ENCODE peak calls at places on chromosomes 16 and 17, in five cellular contexts. One of them, this sample, is unnamed.

GRCh38 chr17:77375917-77376651 is 235.3 kb downstream of the SEC14L1 start:
- DNase-seq in left ventricle myocardium superior: peak; percentile 41
- DNase-seq in NCI-H446 treated with DMSO at 0.1 percent for 48 hours: no peak
- DNase-seq in stimulated activated naive CD8-positive, alpha-beta T cell treated with anti-CD3 and anti-CD28 coated beads, Interleukin-15, Interleukin-2, amounts not matched to agents 100 U/mL and 50 U/mL, for 24 hours: peak; percentile 82
- DNase-seq in Right ventricle myocardium superior: no peak
- DNase-seq in this sample: peak; percentile 65

GRCh38 chr16:1378087-1378803 is 26.5 kb downstream of the GNPTG start:
- DNase-seq in left ventricle myocardium superior: no peak
- DNase-seq in NCI-H446 treated with DMSO at 0.1 percent for 48 hours: no peak
- DNase-seq in stimulated activated naive CD8-positive, alpha-beta T cell treated with anti-CD3 and anti-CD28 coated beads, Interleukin-15, Interleukin-2, amounts not matched to agents 100 U/mL and 50 U/mL, for 24 hours: no peak
- DNase-seq in Right ventricle myocardium superior: no peak
- DNase-seq in this sample: no peak

GRCh38 chr16:68351991-68352431 is 41.2 kb downstream of the PRMT7 start:
- DNase-seq in left ventricle myocardium superior: no peak
- DNase-seq in NCI-H446 treated with DMSO at 0.1 percent for 48 hours: no peak
- DNase-seq in stimulated activated naive CD8-positive, alpha-beta T cell treated with anti-CD3 and anti-CD28 coated beads, Interleukin-15, Interleukin-2, amounts not matched to agents 100 U/mL and 50 U/mL, for 24 hours: no peak
- DNase-seq in Right ventricle myocardium superior: no peak
- DNase-seq in this sample: no peak

GRCh38 chr17:1109606-1110523 is 69.9 kb downstream of the ABR start:
- DNase-seq in left ventricle myocardium superior: peak; percentile 37
- DNase-seq in NCI-H446 treated with DMSO at 0.1 percent for 48 hours: no peak
- DNase-seq in stimulated activated naive CD8-positive, alpha-beta T cell treated with anti-CD3 and anti-CD28 coated beads, Interleukin-15, Interleukin-2, amounts not matched to agents 100 U/mL and 50 U/mL, for 24 hours: peak; percentile 72
- DNase-seq in Right ventricle myocardium superior: peak; percentile 76
- DNase-seq in this sample: no peak

GRCh38 chr16:85555549-85556455 is 57.3 kb upstream of the GSE1 start:
- DNase-seq in left ventricle myocardium superior: peak; percentile 52
- DNase-seq in NCI-H446 treated with DMSO at 0.1 percent for 48 hours: peak; percentile 53
- DNase-seq in stimulated activated naive CD8-positive, alpha-beta T cell treated with anti-CD3 and anti-CD28 coated beads, Interleukin-15, Interleukin-2, amounts not matched to agents 100 U/mL and 50 U/mL, for 24 hours: peak; percentile 58
- DNase-seq in Right ventricle myocardium superior: peak; percentile 57
- DNase-seq in this sample: no peak

GRCh38 chr17:15133143-15133542 is 132.0 kb downstream of the PMP22 start:
- DNase-seq in left ventricle myocardium superior: no peak
- DNase-seq in NCI-H446 treated with DMSO at 0.1 percent for 48 hours: no peak
- DNase-seq in stimulated activated naive CD8-positive, alpha-beta T cell treated with anti-CD3 and anti-CD28 coated beads, Interleukin-15, Interleukin-2, amounts not matched to agents 100 U/mL and 50 U/mL, for 24 hours: no peak
- DNase-seq in Right ventricle myocardium superior: no peak
- DNase-seq in this sample: no peak

GRCh38 chr17:45052052-45052772 is 780 bp upstream of the DCAKD start:
- DNase-seq in left ventricle myocardium superior: peak; percentile 49
- DNase-seq in NCI-H446 treated with DMSO at 0.1 percent for 48 hours: no peak
- DNase-seq in stimulated activated naive CD8-positive, alpha-beta T cell treated with anti-CD3 and anti-CD28 coated beads, Interleukin-15, Interleukin-2, amounts not matched to agents 100 U/mL and 50 U/mL, for 24 hours: peak; percentile 46
- DNase-seq in Right ventricle myocardium superior: no peak
- DNase-seq in this sample: no peak

GRCh38 chr16:12485425-12485824 is 318.3 kb downstream of the CPPED1 start:
- DNase-seq in left ventricle myocardium superior: no peak
- DNase-seq in NCI-H446 treated with DMSO at 0.1 percent for 48 hours: no peak
- DNase-seq in stimulated activated naive CD8-positive, alpha-beta T cell treated with anti-CD3 and anti-CD28 coated beads, Interleukin-15, Interleukin-2, amounts not matched to agents 100 U/mL and 50 U/mL, for 24 hours: no peak
- DNase-seq in Right ventricle myocardium superior: no peak
- DNase-seq in this sample: no peak

GRCh38 chr16:89623511-89624232 is 10.2 kb downstream of the DPEP1 start:
- DNase-seq in left ventricle myocardium superior: no peak
- DNase-seq in NCI-H446 treated with DMSO at 0.1 percent for 48 hours: no peak
- DNase-seq in stimulated activated naive CD8-positive, alpha-beta T cell treated with anti-CD3 and anti-CD28 coated beads, Interleukin-15, Interleukin-2, amounts not matched to agents 100 U/mL and 50 U/mL, for 24 hours: no peak
- DNase-seq in Right ventricle myocardium superior: no peak
- DNase-seq in this sample: no peak

This sample was measured in AG04450.